ENCODE peak calls at places on chromosomes 7 and 10, in seven cellular contexts. W is CD8-positive, alpha-beta T cell; O is OCI-LY7; V is HepG2; P is fibroblast of mammary gland; K is A549; C is endothelial cell of umbilical vein. G is an unnamed sample.

GRCh38 chr10:124534231-124534798 is 72.7 kb downstream of the LHPP start:
- DNase-seq in K (no peak), P (peak; percentile 46), O (peak; percentile 72), C (no peak), V (no peak), W (no peak), G (no peak)

GRCh38 chr7:33744293-33744692 is 161.0 kb upstream of the BMPER start:
- DNase-seq in V (peak; percentile 58), C (peak; percentile 34), O (peak; percentile 69), K (no peak), P (peak; percentile 36), W (no peak), G (no peak)

GRCh38 chr7:76165973-76166403 is 35.7 kb upstream of the SRRM3 start:
- DNase-seq in V (no peak), W (no peak), C (no peak), K (no peak), O (no peak), P (no peak), G (no peak)

GRCh38 chr7:116715087-116715486 is 43.1 kb downstream of the MET start:
- DNase-seq in O (no peak), V (no peak), P (peak; percentile 72), W (no peak), K (no peak), C (no peak), G (no peak)

GRCh38 chr7:7183833-7184463 is 1.6 kb downstream of the C1GALT1 start:
- DNase-seq in K (no peak), O (peak; percentile 5), P (no peak), W (no peak), V (no peak), C (peak; percentile 54), G (no peak)

GRCh38 chr7:143492799-143493568 is 15.3 kb downstream of the TAS2R41 start:
- DNase-seq in V (no peak), C (peak; percentile 24), K (no peak), O (no peak), P (peak; percentile 47), W (no peak), G (no peak)

GRCh38 chr7:128361463-128362441 is at the start of gene PRRT4:
- DNase-seq in V (no peak), P (no peak), O (no peak), W (no peak), K (peak; percentile 63), C (no peak), G (no peak)

GRCh38 chr7:107564553-107565298 is 955 bp downstream of the DUS4L start:
- DNase-seq in V (no peak), W (no peak), K (no peak), P (peak; percentile 93), C (peak; percentile 82), O (peak; percentile 19), G (no peak)

GRCh38 chr7:2381227-2381626 is 22.2 kb upstream of the CHST12 start:
- DNase-seq in P (no peak), O (no peak), K (no peak), V (no peak), W (no peak), C (no peak), G (no peak)

GRCh38 chr10:13834581-13835286 is 248.0 kb downstream of the PRPF18 start:
- DNase-seq in P (peak; percentile 61), K (no peak), W (no peak), V (no peak), O (no peak), C (peak; percentile 83), G (no peak)

GRCh38 chr10:132614431-132615341 is 77.1 kb downstream of the INPP5A start:
- DNase-seq in P (no peak), W (no peak), O (no peak), K (no peak), V (no peak), C (no peak), G (no peak)

GRCh38 chr7:33137098-33137497 is 7.7 kb downstream of the BBS9 start:
- DNase-seq in C (no peak), P (no peak), W (no peak), K (no peak), V (no peak), O (no peak), G (no peak)

GRCh38 chr10:91879514-91880170 is 29.6 kb downstream of the FGFBP3 start:
- DNase-seq in P (no peak), K (no peak), O (no peak), V (no peak), W (no peak), C (no peak), G (no peak)

GRCh38 chr10:91875156-91875555 is 34.1 kb downstream of the FGFBP3 start:
- DNase-seq in P (no peak), K (no peak), V (no peak), O (no peak), W (no peak), C (no peak), G (no peak)

GRCh38 chr10:91875779-91876178 is 33.5 kb downstream of the FGFBP3 start:
- DNase-seq in P (no peak), K (no peak), W (no peak), V (no peak), C (no peak), O (no peak), G (no peak)

GRCh38 chr10:91883549-91884542 is 25.4 kb downstream of the FGFBP3 start:
- DNase-seq in V (peak; percentile 8), C (no peak), P (peak; percentile 64), W (no peak), O (no peak), K (no peak), G (no peak)

DNA sequence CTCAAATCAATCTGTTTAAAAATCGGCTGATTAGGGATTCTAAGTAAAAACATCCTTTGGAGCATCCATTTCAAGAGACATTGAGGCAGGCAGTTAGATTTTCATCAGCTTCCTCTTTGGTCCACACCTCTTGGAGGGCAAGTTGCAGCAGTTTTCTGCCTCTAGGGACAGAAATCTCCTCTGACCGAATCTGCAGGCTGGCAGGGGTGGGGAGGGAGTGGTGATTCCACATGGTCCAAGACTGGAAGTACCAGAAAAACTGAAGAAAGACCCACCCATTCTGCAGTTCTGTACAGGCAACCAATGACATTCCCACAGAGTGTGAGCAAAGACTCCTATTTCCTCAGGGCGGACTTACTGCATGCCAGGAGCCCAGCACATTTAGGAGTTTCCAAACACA is 29.0 kb downstream of the FGFBP3 start:
- DNase-seq in V (no peak), C (no peak), K (no peak), P (no peak), O (no peak), W (no peak), G (no peak)
- TF ChIP-seq CTCF in V (no peak), C (no peak), K (no peak), P (no peak), O (no peak), W (no peak), G (no peak)

GRCh38 chr7:26193432-26194206 is 6.9 kb downstream of the HNRNPA2B1 start:
- DNase-seq in C (no peak), W (no peak), V (no peak), K (no peak), P (no peak), O (no peak), G (no peak)
- TF ChIP-seq CTCF in C (no peak), W (no peak), V (no peak), K (no peak), P (no peak), O (no peak), G (no peak)

GRCh38 chr7:77797734-77798393 is 370 bp downstream of the TMEM60 start:
- DNase-seq in K (no peak), W (no peak), O (no peak), P (no peak), V (no peak), C (no peak), G (peak; percentile 42)

GRCh38 chr7:77798394-77799077 is at the start of the genes PHTF2 and TMEM60:
- DNase-seq in K (peak; percentile 97), W (peak; percentile 85), V (peak; percentile 99), O (peak; percentile 99), P (peak; percentile 99), C (peak; percentile 100), G (peak; percentile 99)

GRCh38 chr7:77800730-77801129 is 2.2 kb downstream of the PHTF2 start:
- DNase-seq in O (no peak), P (no peak), K (no peak), C (no peak), W (no peak), V (no peak), G (no peak)

GRCh38 chr7:77800158-77800557 is 1.6 kb downstream of the PHTF2 start:
- DNase-seq in K (no peak), W (no peak), P (peak; percentile 7), O (peak; percentile 30), C (peak; percentile 37), V (no peak), G (no peak)

GRCh38 chr7:77799078-77799964 is 748 bp downstream of the PHTF2 start:
- DNase-seq in P (peak; percentile 30), V (no peak), W (no peak), K (peak; percentile 18), O (peak; percentile 51), C (peak; percentile 61), G (no peak)
- TF ChIP-seq CTCF in P (no peak), V (no peak), W (peak; percentile 18), K (no peak), O (no peak), C (no peak), G (no peak)

DNA sequence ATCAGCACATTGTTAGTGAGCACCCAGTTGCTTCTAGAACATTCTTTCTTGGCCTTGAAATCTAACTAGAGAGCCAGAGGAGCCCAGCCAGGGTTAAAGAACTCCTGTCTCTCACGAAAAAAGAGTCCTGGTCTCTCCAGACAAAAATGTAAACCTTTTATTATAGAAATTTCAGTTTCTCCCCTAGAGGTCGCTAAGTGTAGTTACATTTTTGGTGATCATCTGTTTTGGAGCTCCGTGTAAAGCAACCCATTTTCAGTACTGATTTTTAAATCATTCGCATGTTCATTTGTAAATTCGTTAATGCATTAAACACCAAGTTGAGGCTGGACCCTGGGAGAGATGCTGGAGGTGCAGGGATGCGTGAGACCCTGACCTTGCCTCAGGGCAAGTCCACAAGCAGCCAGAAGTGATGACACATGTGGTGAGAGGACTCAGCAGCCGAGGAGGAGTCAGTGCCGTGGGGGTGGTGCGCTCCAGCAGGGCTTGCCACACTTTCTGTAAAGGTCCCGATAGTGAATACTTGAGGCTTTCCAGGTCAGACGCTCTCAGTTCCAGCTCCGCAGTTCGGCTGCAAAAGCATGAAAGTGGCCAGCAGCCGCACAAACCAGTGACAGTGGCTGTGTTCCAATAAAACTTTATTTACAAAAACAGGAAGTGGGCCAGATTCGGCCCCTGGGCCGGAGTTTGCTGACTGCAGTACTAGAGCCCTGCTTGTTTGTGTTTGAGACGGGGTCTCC is 578.6 kb upstream of the FOXK1 start:
- DNase-seq in K (peak; percentile 59), W (no peak), V (peak; percentile 6), P (no peak), C (peak; percentile 8), O (peak; percentile 3), G (peak; percentile 21)
- TF ChIP-seq CTCF in K (peak; percentile 52), W (no peak), V (peak; percentile 29), P (no peak), C (peak; percentile 2), O (peak; percentile 61), G (peak; percentile 42)

DNA sequence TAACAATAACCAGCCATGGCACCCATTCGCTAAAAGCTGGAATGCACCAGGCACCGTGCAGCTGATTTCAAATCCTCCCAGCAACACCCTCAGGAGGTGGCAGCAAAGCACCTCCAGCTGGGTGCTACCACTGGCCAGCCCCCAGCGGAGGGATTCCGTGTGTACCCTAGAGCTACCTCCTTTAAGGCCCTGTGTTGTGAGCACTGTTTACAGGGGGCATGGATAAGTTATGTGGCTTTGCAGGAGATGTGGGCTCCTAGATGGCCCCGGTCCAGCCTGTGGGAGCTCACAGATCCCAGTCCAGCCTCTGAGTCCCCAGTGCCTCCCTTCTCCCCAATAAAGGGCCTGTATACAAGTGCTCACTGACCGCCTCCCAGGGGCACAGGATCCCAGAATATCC is 27.1 kb downstream of the TNRC18 start:
- DNase-seq in O (peak; percentile 78), C (no peak), P (peak; percentile 38), W (peak; percentile 37), V (no peak), K (peak; percentile 85), G (no peak)
- TF ChIP-seq CTCF in O (peak; percentile 71), C (no peak), P (peak; percentile 2), W (peak; percentile 54), V (peak; percentile 38), K (peak; percentile 60), G (no peak)

G was measured in dorsolateral prefrontal cortex.